ENCODE peak calls at places on chromosomes 13 and 19, in four cellular contexts. M is fibroblast of mammary gland, C is hepatocyte, H is PC-3. F is an unnamed sample.

GRCh38 chr13:45925151-45925550 is 73.6 kb upstream of the SIAH3 start:
- DNase-seq in M (peak), H (peak), C (no peak), F (peak)

GRCh38 chr13:42110410-42111155 is 62.1 kb downstream of the DGKH start:
- DNase-seq in M (peak), C (peak), H (peak), F (peak)

GRCh38 chr13:113926301-113926761 is 47.5 kb downstream of the C13orf46 start:
- DNase-seq in M (peak), H (no peak), C (no peak), F (peak)

GRCh38 chr19:35160629-35161433 is 6.3 kb downstream of the FXYD5 start:
- DNase-seq in M (no peak), H (no peak), C (no peak), F (no peak)

GRCh38 chr13:73303858-73304257 is 245.1 kb downstream of the KLF5 start:
- DNase-seq in M (peak), H (peak), C (no peak), F (peak)

GRCh38 chr19:50831026-50831396 is 2.4 kb downstream of the KLK15 start:
- DNase-seq in M (no peak), C (no peak), H (no peak), F (no peak)

GRCh38 chr13:36476661-36477060 is 44.4 kb downstream of the CCNA1 start:
- DNase-seq in H (no peak), C (no peak), M (no peak), F (no peak)

GRCh38 chr13:94313321-94313720 is 166.2 kb downstream of the DCT start:
- DNase-seq in H (no peak), C (no peak), M (peak), F (peak)

GRCh38 chr13:32911506-32911905 is 104.7 kb upstream of the KL start:
- DNase-seq in M (peak), H (peak), C (peak), F (peak)

GRCh38 chr13:30047154-30047874 is 196.9 kb upstream of the UBL3 start:
- DNase-seq in C (no peak), H (no peak), M (no peak), F (no peak)

GRCh38 chr19:35592226-35592625 is 6.3 kb downstream of the PMIS2 start:
- DNase-seq in M (peak), H (peak), C (peak), F (peak)

GRCh38 chr19:23855676-23856075 is 59.0 kb upstream of the ZNF726 start:
- DNase-seq in H (no peak), C (no peak), M (no peak), F (no peak)

GRCh38 chr13:99677388-99677951 is 176.2 kb downstream of the TM9SF2 start:
- DNase-seq in C (peak), M (peak), H (peak), F (peak)

GRCh38 chr13:110644892-110645521 is 29.7 kb downstream of the NAXD start:
- DNase-seq in M (peak), C (peak), H (peak), F (peak)

GRCh38 chr19:6018786-6019185 is 40.8 kb upstream of the RANBP3 start:
- DNase-seq in H (no peak), M (no peak), C (no peak), F (no peak)

GRCh38 chr13:21149568-21149967 is 26.8 kb downstream of the SKA3 start:
- DNase-seq in M (no peak), C (no peak), H (no peak), F (peak)

GRCh38 chr19:42111384-42111783 is 20.9 kb downstream of the POU2F2 start:
- DNase-seq in M (peak), H (no peak), C (no peak), F (peak)

GRCh38 chr13:27182054-27182453 is 10.4 kb upstream of the USP12 start:
- DNase-seq in M (no peak), C (no peak), H (no peak), F (no peak)

GRCh38 chr13:60811581-60811980 is 414.6 kb downstream of the TDRD3 start:
- DNase-seq in H (no peak), M (no peak), C (no peak), F (no peak)

GRCh38 chr13:47117268-47117667 is 220.4 kb upstream of the HTR2A start:
- DNase-seq in C (peak), M (peak), H (peak), F (peak)

GRCh38 chr13:78190296-78190695 is 271.7 kb upstream of the EDNRB start:
- DNase-seq in M (no peak), H (no peak), C (no peak), F (no peak)

GRCh38 chr13:24671367-24672117 is 8.7 kb upstream of the ATP12A start:
- DNase-seq in H (peak), M (peak), C (peak), F (peak)

GRCh38 chr13:21175656-21176194 is 627 bp downstream of the SKA3 start:
- DNase-seq in M (peak), C (no peak), H (no peak), F (peak)

GRCh38 chr13:48431431-48431830 is 18.5 kb upstream of the LPAR6 start:
- DNase-seq in H (no peak), C (no peak), M (no peak), F (no peak)

GRCh38 chr19:40576585-40577451 is at the start of gene SHKBP1:
- DNase-seq in M (peak), C (peak), H (peak), F (peak)

GRCh38 chr13:41960195-41960699 is 662 bp downstream of the VWA8 start:
- DNase-seq in C (peak), M (peak), H (peak), F (peak)

GRCh38 chr13:20188649-20189553 is 3.8 kb downstream of the GJB2 start:
- DNase-seq in H (no peak), M (no peak), C (no peak), F (no peak)

GRCh38 chr19:28244966-28245365 is 968.0 kb downstream of the UQCRFS1 start:
- DNase-seq in H (no peak), M (no peak), C (no peak), F (no peak)

GRCh38 chr19:28239270-28239669 is 973.7 kb downstream of the UQCRFS1 start:
- DNase-seq in M (peak), C (no peak), H (no peak), F (peak)

GRCh38 chr19:28245937-28246336 is 967.0 kb downstream of the UQCRFS1 start:
- DNase-seq in M (no peak), H (no peak), C (no peak), F (no peak)

GRCh38 chr19:28242317-28242927 is 970.5 kb downstream of the UQCRFS1 start:
- DNase-seq in C (peak), M (peak), H (no peak), F (peak)
- TF ChIP-seq CTCF in C (peak), M (peak), H (peak), F (peak)

GRCh38 chr19:44752816-44753618 is 4.5 kb downstream of the BCL3 start:
- DNase-seq in H (peak), M (peak), C (peak), F (peak)
- H3K4me3 ChIP-seq in H (peak), M (no peak), C (no peak), F (peak)

DNA sequence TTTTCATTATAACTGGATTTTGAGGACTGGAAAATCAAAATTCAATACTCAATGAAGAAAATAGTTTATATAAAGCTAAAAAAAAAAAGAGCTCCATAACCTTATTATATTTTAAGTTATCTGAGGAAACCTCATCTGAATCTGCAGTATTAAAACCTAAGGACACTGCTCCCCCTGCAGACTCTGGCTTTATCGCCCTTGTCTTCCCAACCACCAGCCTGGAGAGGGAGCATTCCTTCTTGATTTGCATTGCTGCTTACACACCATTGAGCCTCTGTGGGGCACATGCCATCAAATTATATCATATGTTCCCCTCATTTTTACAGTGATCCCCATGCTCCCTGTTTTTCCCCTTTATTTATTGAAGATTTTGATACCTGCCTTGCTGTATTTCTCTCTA is 871.4 kb upstream of the GPC6 start:
- DNase-seq in C (peak), H (peak), M (peak), F (peak)
- TF ChIP-seq CTCF in C (peak), H (peak), M (peak), F (peak)

GRCh38 chr19:51916167-51916566 is 11.1 kb upstream of the ZNF613 start:
- DNase-seq in H (no peak), M (no peak), C (no peak), F (no peak)
- H3K4me3 ChIP-seq in H (no peak), M (no peak), C (no peak), F (no peak)

GRCh38 chr19:17162580-17162979 is 52.6 kb upstream of the USE1 start:
- DNase-seq in H (no peak), C (no peak), M (no peak), F (no peak)
- TF ChIP-seq CTCF in H (no peak), C (no peak), M (no peak), F (no peak)

DNA sequence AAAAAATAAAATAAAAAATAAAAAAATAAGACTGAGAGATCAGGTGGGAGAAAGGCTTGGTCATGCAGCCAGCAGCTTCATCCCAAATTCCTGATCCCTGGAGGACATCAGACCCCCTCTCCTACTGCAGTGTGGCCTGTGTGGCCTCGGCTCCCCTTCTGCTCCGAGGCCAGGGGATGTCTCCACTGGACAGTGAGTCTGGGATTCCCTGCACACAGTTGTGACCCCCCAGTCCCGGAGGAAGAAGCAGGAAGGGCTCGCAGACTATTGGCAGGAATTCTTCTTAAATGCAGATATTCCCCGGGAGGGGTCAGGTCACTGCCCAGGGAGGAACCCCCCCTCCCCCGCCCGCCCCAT is 41.9 kb downstream of the ZNF627 start:
- DNase-seq in C (no peak), M (no peak), H (no peak), F (no peak)
- H3K4me3 ChIP-seq in C (no peak), M (no peak), H (peak), F (no peak)

DNA sequence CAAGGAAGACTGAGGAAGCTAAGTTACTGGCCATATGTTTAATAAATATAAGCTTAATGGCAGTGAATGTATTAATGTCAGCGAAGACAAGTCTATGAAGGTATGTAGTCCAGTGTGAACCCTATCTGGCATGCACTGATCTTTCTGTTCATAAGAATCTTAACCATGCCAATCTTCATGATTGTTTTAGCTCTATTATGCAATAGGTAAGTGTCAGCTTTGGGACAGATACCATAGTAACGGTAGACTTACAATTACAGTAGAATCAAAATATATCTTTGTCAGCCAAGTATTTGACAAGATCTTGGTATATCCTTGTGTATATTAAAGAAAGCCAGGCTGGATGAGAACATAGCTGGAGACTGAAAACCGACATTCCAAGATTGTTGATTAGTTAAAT is 428.5 kb downstream of the SPRY2 start:
- DNase-seq in C (no peak), H (no peak), M (no peak), F (no peak)
- TF ChIP-seq CTCF in C (no peak), H (no peak), M (no peak), F (no peak)

GRCh38 chr19:48248081-48248833 is 7.5 kb downstream of the CARD8 start:
- DNase-seq in H (no peak), C (no peak), M (no peak), F (no peak)
- H3K4me3 ChIP-seq in H (no peak), C (no peak), M (no peak), F (no peak)

GRCh38 chr13:44300895-44301638 is 72.6 kb upstream of the SERP2 start:
- DNase-seq in C (no peak), H (peak), M (peak), F (peak)
- TF ChIP-seq CTCF in C (no peak), H (no peak), M (no peak), F (no peak)

F was measured in cardiac fibroblast.